ENCODE peak calls at places on chromosome 16, in eight cellular contexts. S is PC-9; D is iPS-NIHi11; N is BJ; K is memory B cell; R is activated T-helper 1 cell treated with anti-CD3 and anti-CD28 coated beads, Interleukin-2, amount 50 U/mL, for 16 hours; U is glutamatergic neuron; W is activated CD4-positive, alpha-beta T cell treated with anti-CD3 and anti-CD28 coated beads, Interleukin-2, amount 10 ng/mL, durations not matched to agents 24 days and 14 days. L is an unnamed sample.

GRCh38 chr16:14602443-14602963 is 27.6 kb downstream of the PARN start:
- DNase-seq in S (no peak), K (no peak), R (no peak), N (no peak), D (no peak), U (no peak), W (no peak), L (no peak)

GRCh38 chr16:72990003-72990521 is 57.9 kb downstream of the ZFHX3 start:
- DNase-seq in N (peak; percentile 61), D (peak; percentile 65), W (no peak), K (no peak), U (no peak), R (no peak), S (peak; percentile 84), L (peak; percentile 39)

GRCh38 chr16:2151188-2152091 is 3.0 kb downstream of the RAB26 start:
- DNase-seq in N (no peak), R (no peak), D (no peak), U (no peak), K (no peak), S (no peak), W (no peak), L (peak; percentile 68)

GRCh38 chr16:5841934-5842333 is 744.3 kb upstream of the EEF2KMT start:
- DNase-seq in U (no peak), R (no peak), N (no peak), D (no peak), W (no peak), S (no peak), K (no peak), L (no peak)

GRCh38 chr16:2985893-2986355 is 5.7 kb upstream of the PKMYT1 start:
- DNase-seq in U (no peak), R (no peak), N (no peak), K (no peak), S (no peak), D (no peak), W (peak; percentile 58), L (no peak)

GRCh38 chr16:13427943-13428342 is 492.0 kb upstream of the ERCC4 start:
- DNase-seq in K (no peak), D (no peak), U (no peak), W (no peak), N (no peak), R (no peak), S (no peak), L (no peak)

GRCh38 chr16:10552998-10553491 is 27.4 kb downstream of the EMP2 start:
- DNase-seq in S (peak; percentile 59), R (peak; percentile 4), U (peak; percentile 35), N (no peak), W (peak; percentile 76), D (peak; percentile 82), K (peak; percentile 71), L (peak; percentile 89)

GRCh38 chr16:23837553-23838308 is 1.9 kb downstream of the PRKCB start:
- DNase-seq in K (no peak), D (no peak), U (no peak), R (no peak), S (no peak), N (no peak), W (no peak), L (peak; percentile 22)

GRCh38 chr16:68335175-68335574 is 24.4 kb downstream of the PRMT7 start:
- DNase-seq in U (no peak), N (no peak), D (no peak), W (no peak), R (no peak), K (no peak), S (no peak), L (no peak)

GRCh38 chr16:88914750-88915368 is 48.4 kb upstream of the PABPN1L start:
- DNase-seq in W (no peak), S (no peak), R (no peak), U (no peak), D (no peak), N (peak; percentile 18), K (no peak), L (peak; percentile 78)

GRCh38 chr16:3920206-3920605 is 39.7 kb upstream of the CREBBP start:
- DNase-seq in N (no peak), D (no peak), K (no peak), S (no peak), R (no peak), U (no peak), W (no peak), L (no peak)

GRCh38 chr16:52090080-52090479 is 456.9 kb downstream of the TOX3 start:
- DNase-seq in K (no peak), N (no peak), R (no peak), D (no peak), S (no peak), U (no peak), W (no peak), L (no peak)

GRCh38 chr16:57906385-57907316 is 64.3 kb downstream of the CNGB1 start:
- DNase-seq in W (peak; percentile 78), U (no peak), S (no peak), R (no peak), K (peak; percentile 14), N (no peak), D (peak; percentile 51), L (peak; percentile 85)

GRCh38 chr16:1998852-1999801 is 9.4 kb downstream of the SYNGR3 start:
- DNase-seq in W (no peak), K (no peak), D (no peak), N (no peak), U (no peak), R (no peak), S (no peak), L (no peak)

GRCh38 chr16:69741951-69742904 is 12.5 kb downstream of the NOB1 start:
- DNase-seq in U (no peak), D (no peak), W (no peak), S (peak; percentile 82), N (no peak), R (no peak), K (no peak), L (no peak)